ENCODE peak calls at places on chromosome 4, in seven cellular contexts. M is AG04450, F is testis, N is OCI-LY7, B is cardiac fibroblast, I is mesothelial cell of epicardium, W is HFFc6. V is an unnamed sample.

GRCh38 chr4:185506422-185506821 is 28.9 kb downstream of the PDLIM3 start:
- DNase-seq in B (no peak), W (no peak), M (no peak), F (no peak), I (no peak), N (no peak), V (no peak)

GRCh38 chr4:176792348-176793059 is at the start of gene VEGFC:
- DNase-seq in B (peak), I (peak), F (peak), N (no peak), M (no peak), W (peak), V (no peak)

GRCh38 chr4:83207497-83208105 is 77.0 kb downstream of the COQ2 start:
- DNase-seq in M (peak), I (no peak), F (no peak), N (no peak), B (peak), W (peak), V (peak)

GRCh38 chr4:40842725-40843401 is 93.1 kb downstream of the NSUN7 start:
- DNase-seq in W (no peak), F (no peak), N (no peak), I (no peak), M (no peak), B (no peak), V (no peak)

GRCh38 chr4:176565044-176565443 is 227.7 kb downstream of the VEGFC start:
- DNase-seq in N (no peak), W (no peak), I (no peak), F (no peak), M (no peak), B (peak), V (no peak)

GRCh38 chr4:40897557-40898203 is 147.9 kb downstream of the NSUN7 start:
- DNase-seq in M (no peak), I (peak), N (peak), W (no peak), F (peak), B (peak), V (no peak)

GRCh38 chr4:7377223-7377865 is 57.4 kb downstream of the PSAPL1 start:
- DNase-seq in M (no peak), W (no peak), B (no peak), F (no peak), N (no peak), I (no peak), V (no peak)

GRCh38 chr4:4651811-4652609 is 110.2 kb upstream of the STX18 start:
- DNase-seq in F (peak), N (no peak), I (no peak), W (no peak), M (no peak), B (no peak), V (no peak)

GRCh38 chr4:87934157-87934704 is 41.3 kb upstream of the SPP1 start:
- DNase-seq in I (no peak), F (no peak), B (no peak), N (no peak), W (no peak), M (no peak), V (no peak)

GRCh38 chr4:176189891-176190795 is 5.2 kb downstream of the SPATA4 start:
- DNase-seq in F (no peak), I (no peak), W (peak), M (no peak), B (no peak), N (no peak), V (no peak)

GRCh38 chr4:40307627-40308497 is 27.3 kb upstream of the CHRNA9 start:
- DNase-seq in B (no peak), I (no peak), N (peak), M (no peak), F (no peak), W (no peak), V (no peak)

GRCh38 chr4:119570401-119570800 is 58.2 kb downstream of the PDE5A start:
- DNase-seq in W (peak), N (no peak), I (no peak), M (peak), B (peak), F (no peak), V (no peak)

GRCh38 chr4:31194823-31195222 is 474.7 kb downstream of the PCDH7 start:
- DNase-seq in F (no peak), N (no peak), I (no peak), W (no peak), B (peak), M (no peak), V (no peak)

GRCh38 chr4:102693266-102693850 is 67.4 kb downstream of the MANBA start:
- DNase-seq in I (no peak), W (peak), N (no peak), F (no peak), M (no peak), B (peak), V (no peak)

GRCh38 chr4:36351082-36351666 is 69.8 kb downstream of the DTHD1 start:
- DNase-seq in B (peak), F (peak), W (no peak), N (peak), M (no peak), I (peak), V (peak)

GRCh38 chr4:150348079-150348478 is 233.9 kb upstream of the MAB21L2 start:
- DNase-seq in M (no peak), W (peak), B (peak), F (no peak), I (no peak), N (no peak), V (peak)

GRCh38 chr4:99473131-99473530 is 37.7 kb upstream of the C4orf17 start:
- DNase-seq in I (no peak), M (no peak), W (peak), B (peak), F (no peak), N (no peak), V (peak)

GRCh38 chr4:7725951-7726350 is 213.7 kb downstream of the AFAP1 start:
- DNase-seq in M (no peak), N (no peak), B (peak), F (no peak), W (peak), I (no peak), V (no peak)

GRCh38 chr4:212438-213174 is 88.3 kb downstream of the ZNF718 start:
- DNase-seq in W (no peak), M (peak), N (no peak), I (no peak), B (peak), F (peak), V (peak)

GRCh38 chr4:21697583-21697982 is 251.0 kb downstream of the KCNIP4 start:
- DNase-seq in I (peak), F (peak), N (no peak), B (peak), M (no peak), W (no peak), V (no peak)

GRCh38 chr4:123849495-123849894 is 452.9 kb downstream of the SPRY1 start:
- DNase-seq in W (no peak), F (no peak), B (no peak), I (no peak), M (no peak), N (no peak), V (no peak)

GRCh38 chr4:51885371-51885770 is 42.4 kb downstream of the DCUN1D4 start:
- DNase-seq in I (no peak), W (no peak), F (no peak), N (peak), M (no peak), B (peak), V (peak)

GRCh38 chr4:55635760-55636621 is at the start of gene NMU:
- DNase-seq in N (no peak), F (peak), W (no peak), I (peak), M (no peak), B (peak), V (no peak)
- TF ChIP-seq CTCF in N (no peak), F (no peak), W (no peak), I (no peak), M (no peak), B (no peak), V (no peak)

GRCh38 chr4:77728420-77728819 is 90.7 kb downstream of the CNOT6L start:
- DNase-seq in I (no peak), W (no peak), M (no peak), N (no peak), F (no peak), B (no peak), V (no peak)
- TF ChIP-seq CTCF in I (no peak), W (no peak), M (no peak), N (peak), F (no peak), B (peak), V (no peak)

DNA sequence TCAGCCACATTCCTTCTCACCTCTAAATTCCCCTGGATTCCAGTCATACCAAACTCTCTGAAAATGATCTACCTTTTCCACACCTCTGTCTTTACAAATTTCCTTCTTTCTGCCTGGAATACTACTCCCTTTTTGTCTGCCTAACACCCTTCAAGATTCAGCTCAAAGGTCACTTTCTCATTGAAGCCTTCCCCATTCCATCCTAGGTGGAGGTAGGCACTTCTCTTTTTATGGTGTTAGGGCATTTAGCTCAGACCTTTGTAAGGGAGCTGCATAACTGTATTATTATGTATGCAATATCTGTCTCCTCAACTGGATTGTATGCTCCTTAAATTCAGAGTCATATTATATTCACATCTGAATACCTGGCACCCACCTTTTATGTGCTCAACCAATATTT is 137.7 kb downstream of the RCHY1 start:
- DNase-seq in W (no peak), M (no peak), B (no peak), N (no peak), I (no peak), F (no peak), V (no peak)
- TF ChIP-seq CTCF in W (no peak), M (no peak), B (no peak), N (no peak), I (no peak), F (no peak), V (no peak)

DNA sequence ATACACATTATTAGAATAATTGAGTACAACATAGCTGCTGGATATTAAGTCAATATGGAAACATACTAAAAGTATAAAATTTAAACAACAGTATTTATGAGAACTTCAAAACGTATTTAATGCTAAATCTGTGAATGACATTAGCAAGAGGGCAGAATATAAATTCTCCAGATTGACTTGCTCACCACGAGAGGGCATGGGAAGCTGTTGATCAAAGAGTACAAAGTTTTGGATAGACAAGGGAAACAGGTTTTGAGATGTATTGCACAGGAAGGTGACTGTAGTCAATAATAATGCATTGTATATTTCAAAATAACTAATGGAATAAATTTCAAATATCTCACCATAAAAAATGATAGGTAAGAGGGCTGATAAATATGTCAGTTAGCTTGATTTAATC is 768.2 kb downstream of the CENPC start:
- DNase-seq in F (no peak), W (no peak), B (no peak), M (no peak), N (no peak), I (no peak), V (no peak)
- TF ChIP-seq CTCF in F (no peak), W (no peak), B (no peak), M (no peak), N (no peak), I (no peak), V (no peak)

GRCh38 chr4:25110653-25111329 is 49.5 kb downstream of the SEPSECS start:
- DNase-seq in W (no peak), N (no peak), F (no peak), M (no peak), B (no peak), I (no peak), V (no peak)

GRCh38 chr4:25104561-25104960 is 55.7 kb downstream of the SEPSECS start:
- DNase-seq in I (no peak), B (no peak), F (no peak), M (no peak), N (no peak), W (no peak), V (no peak)

GRCh38 chr4:25108556-25108955 is 51.7 kb downstream of the SEPSECS start:
- DNase-seq in I (no peak), B (no peak), N (no peak), F (no peak), W (no peak), M (no peak), V (no peak)

GRCh38 chr4:25106363-25107151 is 53.7 kb downstream of the SEPSECS start:
- DNase-seq in M (no peak), N (no peak), W (no peak), B (no peak), I (no peak), F (no peak), V (no peak)

GRCh38 chr4:25107827-25108516 is 52.3 kb downstream of the SEPSECS start:
- DNase-seq in M (no peak), I (no peak), B (no peak), W (no peak), F (no peak), N (no peak), V (no peak)
- TF ChIP-seq CTCF in M (no peak), I (no peak), B (no peak), W (no peak), F (no peak), N (no peak), V (no peak)

GRCh38 chr4:153205028-153205648 is 895 bp downstream of the TRIM2 start:
- DNase-seq in I (no peak), M (no peak), W (no peak), B (no peak), N (no peak), F (no peak), V (no peak)
- TF ChIP-seq CTCF in I (no peak), M (no peak), W (no peak), B (no peak), N (no peak), F (no peak), V (peak)

DNA sequence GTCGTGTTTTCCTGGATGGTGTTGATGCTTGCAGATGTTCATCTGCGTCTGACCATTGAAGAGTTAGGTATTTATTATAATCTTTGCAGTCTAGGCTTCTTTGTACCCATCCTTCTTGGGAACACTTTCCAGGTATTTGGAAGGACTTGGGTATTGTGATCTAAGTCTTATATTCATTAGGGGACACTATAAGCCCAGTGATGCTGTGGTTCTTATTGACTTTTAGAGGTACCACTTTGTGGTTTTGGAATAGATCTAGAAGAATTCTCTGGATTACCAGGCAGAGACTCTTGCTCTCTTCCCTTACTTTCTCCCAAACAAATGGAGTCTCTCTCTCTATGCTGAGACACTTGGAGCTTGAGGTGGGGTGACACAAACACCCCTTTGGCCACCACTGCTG is 41.6 kb downstream of the AFM start:
- DNase-seq in F (no peak), N (no peak), M (no peak), B (peak), W (no peak), I (no peak), V (no peak)
- TF ChIP-seq CTCF in F (no peak), N (peak), M (no peak), B (no peak), W (no peak), I (no peak), V (no peak)

DNA sequence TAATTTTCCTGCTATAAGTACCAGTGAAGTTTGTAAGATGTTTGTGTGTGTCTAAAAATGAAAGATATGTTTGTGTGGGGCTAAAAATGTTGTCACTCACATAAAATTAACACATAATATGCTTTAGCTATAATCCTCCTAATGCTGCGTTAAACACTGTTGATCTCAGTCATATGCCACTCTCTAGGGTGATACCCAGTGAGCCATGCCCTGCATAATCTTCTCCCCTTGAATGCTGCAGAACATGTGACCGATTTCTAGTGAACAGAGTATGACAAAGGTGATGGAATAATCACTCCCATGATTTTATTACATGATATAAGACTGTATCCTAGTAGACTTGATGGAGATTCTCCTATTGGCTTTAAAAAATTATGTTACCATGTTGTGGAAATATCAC is 119.1 kb upstream of the EPHA5 start:
- DNase-seq in M (no peak), F (no peak), N (no peak), W (no peak), I (no peak), B (no peak), V (no peak)
- TF ChIP-seq CTCF in M (no peak), F (no peak), N (no peak), W (no peak), I (no peak), B (no peak), V (no peak)

GRCh38 chr4:184114431-184114830 is 103.2 kb downstream of the ENPP6 start:
- DNase-seq in M (no peak), I (no peak), F (no peak), N (no peak), W (no peak), B (no peak), V (no peak)
- TF ChIP-seq CTCF in M (no peak), I (no peak), F (no peak), N (no peak), W (no peak), B (no peak), V (no peak)